ENCODE peak calls at places on chromosome 4, in ten cellular contexts. G is breast epithelium; W is heart left ventricle; K is mammary epithelial cell; F is tibial artery; U is CD8-positive, alpha-beta T cell; I is OCI-LY7; J is pancreas; B is K562; C is A549. P is an unnamed sample.
A peak's percentile ranks its signal among the peaks of the same experiment; 100 is the strongest.

GRCh38 chr4:22389240-22389871 is 126.5 kb downstream of the ADGRA3 start:
- DNase-seq in G (no peak), W (no peak), K (peak; percentile 53), F (no peak), U (peak; percentile 18), I (peak; percentile 51), J (peak; percentile 34), B (peak; percentile 55), C (peak; percentile 7), P (no peak)

GRCh38 chr4:127631420-127631819 is 1.3 kb upstream of the INTU start:
- DNase-seq in G (no peak), W (no peak), K (peak; percentile 58), F (no peak), U (no peak), I (no peak), J (no peak), B (peak; percentile 30), C (no peak), P (no peak)

GRCh38 chr4:10605746-10606482 is 78.7 kb downstream of the CLNK start:
- DNase-seq in G (no peak), W (no peak), K (peak; percentile 85), F (no peak), U (no peak), I (no peak), J (no peak), B (no peak), C (no peak), P (no peak)

GRCh38 chr4:73653695-73654106 is 33.5 kb upstream of the RASSF6 start:
- DNase-seq in G (no peak), W (no peak), K (peak; percentile 60), F (peak; percentile 32), U (no peak), I (peak; percentile 90), J (peak; percentile 81), B (peak; percentile 44), C (peak; percentile 34), P (no peak)

GRCh38 chr4:147103403-147103946 is 157.8 kb upstream of the TTC29 start:
- DNase-seq in G (no peak), W (no peak), K (peak; percentile 83), F (peak; percentile 89), U (no peak), I (no peak), J (no peak), B (no peak), C (peak; percentile 7), P (no peak)

GRCh38 chr4:127870688-127871087 is 10.0 kb upstream of the PLK4 start:
- DNase-seq in G (no peak), W (no peak), K (peak; percentile 73), F (no peak), U (no peak), I (no peak), J (no peak), B (peak; percentile 70), C (no peak), P (peak; percentile 45)

GRCh38 chr4:182351485-182351884 is 108.3 kb downstream of the TENM3 start:
- DNase-seq in G (no peak), W (no peak), K (no peak), F (no peak), U (no peak), I (no peak), J (no peak), B (no peak), C (no peak), P (no peak)

GRCh38 chr4:7187691-7188090 is 4.6 kb upstream of the SORCS2 start:
- DNase-seq in G (peak; percentile 28), W (no peak), K (no peak), F (no peak), U (no peak), I (no peak), J (no peak), B (no peak), C (no peak), P (no peak)

GRCh38 chr4:82017680-82018079 is 356.1 kb downstream of the HNRNPD start:
- DNase-seq in G (no peak), W (no peak), K (peak; percentile 39), F (no peak), U (no peak), I (peak; percentile 58), J (no peak), B (peak; percentile 44), C (peak; percentile 1), P (no peak)

GRCh38 chr4:77881460-77882295 is 19.0 kb downstream of the MRPL1 start:
- DNase-seq in G (no peak), W (no peak), K (peak; percentile 14), F (no peak), U (no peak), I (no peak), J (no peak), B (peak; percentile 26), C (no peak), P (no peak)

DNA sequence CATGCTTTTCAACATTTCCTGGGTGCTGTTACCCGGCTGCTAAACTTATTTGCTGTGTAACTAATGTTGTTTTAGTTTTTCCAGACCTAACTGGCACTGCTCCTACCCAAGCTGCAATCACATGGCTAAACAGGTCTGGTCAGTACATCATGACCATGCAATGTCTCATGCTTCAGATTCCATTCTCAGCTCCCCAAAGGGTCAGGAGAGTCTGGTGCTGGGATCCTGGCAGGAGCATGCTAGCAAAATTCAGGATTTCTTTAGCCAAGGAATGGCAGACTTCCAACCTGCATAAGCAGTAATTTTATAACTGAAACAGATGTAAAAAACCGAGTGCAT is 12.6 kb upstream of the CENPU start:
- DNase-seq in G (no peak), W (no peak), K (peak; percentile 84), F (peak; percentile 80), U (no peak), I (no peak), J (peak; percentile 74), B (no peak), C (no peak), P (peak; percentile 65)
- H3K4me3 ChIP-seq in G (peak overlapping the region; percentile 30), W (no peak overlapping the region), K (no peak overlapping the region), F (peak overlapping the region; percentile 13), U (no peak overlapping the region), I (no peak overlapping the region), J (no peak overlapping the region), B (no peak overlapping the region), C (no peak overlapping the region), P (no peak overlapping the region)

GRCh38 chr4:13547563-13548041 is 3.3 kb upstream of the NKX3-2 start:
- DNase-seq in G (no peak), W (peak; percentile 58), K (no peak), F (no peak), U (no peak), I (peak; percentile 78), J (no peak), B (no peak), C (no peak), P (no peak)

GRCh38 chr4:13546855-13547562 is 2.7 kb upstream of the NKX3-2 start:
- DNase-seq in G (no peak), W (peak; percentile 54), K (no peak), F (no peak), U (no peak), I (peak; percentile 12), J (no peak), B (no peak), C (no peak), P (no peak)

GRCh38 chr4:13545394-13545808 is 1.1 kb upstream of the NKX3-2 start:
- DNase-seq in G (no peak), W (no peak), K (no peak), F (no peak), U (no peak), I (no peak), J (no peak), B (no peak), C (no peak), P (no peak)

GRCh38 chr4:13544556-13545393 is 467 bp upstream of the NKX3-2 start:
- DNase-seq in G (no peak), W (no peak), K (peak; percentile 70), F (peak; percentile 67), U (no peak), I (peak; percentile 85), J (peak; percentile 49), B (peak; percentile 92), C (peak; percentile 90), P (peak; percentile 65)

DNA sequence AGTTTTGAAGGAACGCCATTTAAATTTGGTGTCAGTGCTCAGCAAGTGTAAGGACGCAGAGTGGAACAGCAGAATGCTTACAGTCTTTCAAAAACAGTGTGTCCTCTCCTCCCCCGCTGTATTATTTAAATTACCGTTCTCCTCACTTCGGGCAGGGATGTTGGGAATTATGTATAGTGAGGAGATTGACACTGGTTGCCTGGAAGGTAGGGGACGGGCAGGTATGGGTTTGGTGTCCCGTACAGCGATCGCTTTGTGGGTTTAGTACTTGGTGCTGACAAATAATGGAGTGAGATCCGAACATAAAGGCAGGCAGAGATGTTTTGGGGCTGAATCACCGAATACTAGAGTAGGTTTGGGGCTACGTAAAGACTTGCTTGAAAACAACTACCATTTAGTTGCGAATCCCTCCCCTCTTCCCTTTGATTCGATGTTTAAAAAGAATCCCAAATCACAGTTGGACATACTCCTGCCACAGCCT is 2.1 kb upstream of the NKX3-2 start:
- DNase-seq in G (no peak), W (no peak), K (no peak), F (no peak), U (no peak), I (no peak), J (no peak), B (no peak), C (no peak), P (no peak)
- H3K4me1 ChIP-seq in G (peaks cover 9% of the 10 kb centered on the region), W (peaks cover 44% of the 10 kb centered on the region), K (peaks cover 25% of the 10 kb centered on the region), F (peaks cover 54% of the 10 kb centered on the region), U (peaks cover 34% of the 10 kb centered on the region), I (peaks cover 16% of the 10 kb centered on the region), J (no peaks in the 10 kb centered on the region), B (peaks cover 2% of the 10 kb centered on the region), C (no peaks in the 10 kb centered on the region), P (no peaks in the 10 kb centered on the region)

DNA sequence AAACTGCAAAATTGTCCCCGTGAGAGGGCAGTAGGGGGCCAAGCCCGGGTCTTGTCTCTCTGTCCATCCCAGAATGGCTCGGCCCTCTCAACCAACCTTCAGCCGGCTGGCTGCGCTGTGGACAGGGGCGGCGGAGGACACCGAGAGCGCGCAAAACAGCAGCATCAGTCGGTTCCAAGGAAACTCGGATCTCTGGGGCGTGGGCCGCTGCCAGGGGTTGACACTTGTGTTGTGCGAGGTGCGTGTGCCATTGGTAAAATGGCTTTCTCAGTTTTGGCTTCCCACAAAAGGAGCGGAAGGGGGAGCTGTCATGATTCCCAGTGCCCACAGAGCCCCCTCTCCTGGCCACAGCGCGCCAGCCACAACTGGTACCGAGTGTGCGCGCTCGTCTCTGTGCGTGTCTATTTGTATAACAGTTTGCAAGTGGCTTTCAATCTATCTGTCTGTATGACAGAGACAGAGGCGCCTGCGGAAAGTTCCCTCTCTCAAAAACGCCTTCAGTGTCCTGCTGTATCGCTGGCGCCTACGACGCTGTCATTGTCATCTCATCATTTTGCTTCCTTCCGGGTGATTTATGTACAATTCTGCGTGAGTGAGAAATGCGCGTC is 1.9 kb downstream of the DKK2 start:
- DNase-seq in G (no peak), W (peak; percentile 51), K (no peak), F (peak; percentile 31), U (no peak), I (no peak), J (no peak), B (peak; percentile 5), C (no peak), P (peak; percentile 28)
- TF ChIP-seq CTCF in G (no peak), W (peak; percentile 32), K (no peak), F (no peak), U (no peak), I (no peak), J (no peak), B (peak; percentile 9), C (no peak), P (no peak)

DNA sequence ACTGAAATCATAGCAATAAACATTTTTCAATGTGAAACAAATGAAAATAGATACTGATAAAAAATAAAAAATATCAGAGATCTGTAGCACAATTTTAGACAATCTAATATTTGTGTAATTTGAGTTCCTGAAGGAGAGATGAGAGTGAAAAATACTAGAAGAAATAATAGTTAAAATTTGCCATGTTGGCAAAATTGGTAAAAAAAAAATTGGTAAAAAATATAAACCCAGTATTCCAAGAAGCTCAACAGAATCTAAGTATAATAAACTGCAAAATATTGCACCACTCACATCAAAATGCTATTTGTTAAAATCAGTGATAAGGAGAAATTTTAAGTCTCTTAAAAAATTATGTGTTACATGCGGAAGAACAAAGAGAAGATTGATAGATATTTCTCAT is 1680.7 kb downstream of the PCDH7 start:
- DNase-seq in G (no peak), W (no peak), K (no peak), F (no peak), U (no peak), I (no peak), J (no peak), B (no peak), C (no peak), P (no peak)
- H3K4me3 ChIP-seq in G (no peak overlapping the region), W (no peak overlapping the region), K (no peak overlapping the region), F (no peak overlapping the region), U (no peak overlapping the region), I (no peak overlapping the region), J (no peak overlapping the region), B (no peak overlapping the region), C (no peak overlapping the region), P (no peak overlapping the region)